ENCODE peak calls at places on chromosomes 4 and X, in five cellular contexts. H, W, O, C and L are unnamed samples.

GRCh38 chr4:48329976-48330375 is 11.4 kb upstream of the SLAIN2 start:
- DNase-seq in W (no peak), O (no peak), C (no peak), H (no peak), L (no peak)

GRCh38 chr4:114613579-114613978 is 15.0 kb downstream of the UGT8 start:
- DNase-seq in W (no peak), O (no peak), H (no peak), C (no peak), L (no peak)

GRCh38 chr4:1814453-1814852 is 21.4 kb downstream of the FGFR3 start:
- DNase-seq in W (no peak), H (no peak), O (no peak), C (no peak), L (no peak)

GRCh38 chr4:174674305-174674840 is 152.1 kb upstream of the HPGD start:
- DNase-seq in H (no peak), O (no peak), C (no peak), W (no peak), L (no peak)

GRCh38 chr4:187782425-187782824 is 213.1 kb upstream of the ZFP42 start:
- DNase-seq in H (no peak), W (no peak), C (no peak), O (no peak), L (no peak)

GRCh38 chrX:113059714-113060113 is 219.1 kb upstream of the AMOT start:
- DNase-seq in W (no peak), H (no peak), O (no peak), C (no peak), L (no peak)

GRCh38 chr4:139913995-139914394 is 240.0 kb downstream of the MAML3 start:
- DNase-seq in H (no peak), C (no peak), O (no peak), W (no peak), L (no peak)

GRCh38 chrX:130094712-130095111 is 15.6 kb downstream of the ELF4 start:
- DNase-seq in O (no peak), W (no peak), C (no peak), H (no peak), L (no peak)

GRCh38 chr4:1337951-1338751 is 8.9 kb upstream of the UVSSA start:
- DNase-seq in W (no peak), H (no peak), O (no peak), C (no peak), L (no peak)

GRCh38 chr4:64385177-64385549 is 24.1 kb downstream of the TECRL start:
- DNase-seq in C (no peak), O (no peak), H (no peak), W (no peak), L (no peak)

GRCh38 chr4:43607827-43608461 is 715.4 kb downstream of the GRXCR1 start:
- DNase-seq in H (no peak), W (no peak), C (no peak), O (no peak), L (no peak)

GRCh38 chr4:158670975-158671664 is 567 bp downstream of the C4orf46 start:
- DNase-seq in H (peak), O (peak), W (peak), C (peak), L (no peak)

GRCh38 chrX:13790206-13791131 is 26.4 kb downstream of the GPM6B start:
- DNase-seq in W (no peak), H (no peak), O (no peak), C (no peak), L (no peak)

GRCh38 chr4:169283114-169283509 is 12.4 kb upstream of the SH3RF1 start:
- DNase-seq in C (no peak), H (no peak), W (no peak), O (no peak), L (no peak)

GRCh38 chrX:135985974-135986312 is 708 bp downstream of the SLC9A6 start:
- DNase-seq in C (peak), H (peak), W (no peak), O (no peak), L (no peak)

GRCh38 chr4:98113005-98113404 is 30.3 kb downstream of the STPG2 start:
- DNase-seq in W (no peak), C (peak), O (peak), H (peak), L (no peak)

GRCh38 chrX:148854351-148854750 is 353.9 kb downstream of the AFF2 start:
- DNase-seq in C (no peak), H (no peak), W (no peak), O (no peak), L (no peak)

GRCh38 chrX:135632353-135632752 is 81.1 kb upstream of the CT45A1 start:
- DNase-seq in C (no peak), H (no peak), O (no peak), W (no peak), L (no peak)

GRCh38 chrX:968391-968790 is 244.1 kb downstream of the CRLF2 start:
- DNase-seq in C (no peak), W (no peak), O (no peak), H (no peak), L (no peak)

GRCh38 chrX:103404225-103405008 is 28.1 kb downstream of the BEX3 start:
- DNase-seq in O (no peak), C (peak), W (peak), H (peak), L (no peak)

GRCh38 chrX:131083510-131084142 is 25.5 kb downstream of the ARHGAP36 start:
- DNase-seq in W (no peak), H (no peak), O (no peak), C (no peak), L (no peak)

GRCh38 chr4:155506761-155507160 is 130.0 kb upstream of the MAP9 start:
- DNase-seq in O (no peak), W (no peak), C (no peak), H (no peak), L (no peak)

GRCh38 chr4:22483551-22483981 is 32.3 kb downstream of the ADGRA3 start:
- DNase-seq in H (no peak), C (no peak), W (no peak), O (no peak), L (no peak)

GRCh38 chr4:145545538-145546224 is 64.0 kb downstream of the SMAD1 start:
- DNase-seq in C (no peak), W (no peak), O (no peak), H (peak), L (no peak)

GRCh38 chrX:154918060-154918483 is 31.9 kb downstream of the F8A1 start:
- DNase-seq in H (peak), W (no peak), O (peak), C (peak), L (peak)

GRCh38 chrX:76919761-76920160 is 492.3 kb downstream of the MAGEE1 start:
- DNase-seq in O (no peak), C (no peak), H (no peak), W (no peak), L (no peak)

GRCh38 chrX:21657318-21658151 is 595 bp downstream of the KLHL34 start:
- DNase-seq in H (peak), W (no peak), O (no peak), C (no peak), L (no peak)

GRCh38 chrX:107290019-107290418 is 83.6 kb downstream of the DNAAF6 start:
- DNase-seq in W (no peak), C (peak), O (no peak), H (no peak), L (no peak)

GRCh38 chr4:111064342-111064993 is 441.6 kb upstream of the PITX2 start:
- DNase-seq in W (no peak), O (no peak), H (peak), C (no peak), L (no peak)

GRCh38 chr4:77493829-77494551 is 111.6 kb upstream of the CXCL13 start:
- DNase-seq in C (no peak), O (no peak), W (no peak), H (no peak), L (no peak)

GRCh38 chrX:132216283-132216682 is 3.0 kb downstream of the RAP2C start:
- DNase-seq in W (no peak), O (peak), C (peak), H (no peak), L (no peak)

GRCh38 chr4:15400911-15401671 is 26.7 kb upstream of the C1QTNF7 start:
- DNase-seq in O (peak), H (peak), C (no peak), W (no peak), L (no peak)

GRCh38 chr4:48254381-48255072 is 15.1 kb downstream of the TEC start:
- DNase-seq in C (peak), H (no peak), W (no peak), O (no peak), L (no peak)